ENCODE peak calls at places on chromosome 3, in seven cellular contexts. L is mucosa of descending colon; I is NCI-H748 treated with DMSO at 0.1 percent for 48 hours; Q is neural crest cell; F is AG09319; J is stimulated activated CD4-positive, alpha-beta T cell treated with anti-CD3 and anti-CD28 coated beads, TNF-alpha, amount 100 ng/mL, for 48 hours; T is GM03348. B is an unnamed sample.

GRCh38 chr3:171256445-171257250 is 203.6 kb downstream of the TNIK start:
- DNase-seq in L (no peak), I (no peak), Q (no peak), F (no peak), J (no peak), T (no peak), B (no peak)

GRCh38 chr3:16993227-16993626 is 108.5 kb downstream of the PLCL2 start:
- DNase-seq in L (no peak), I (no peak), Q (no peak), F (no peak), J (no peak), T (peak; percentile 53), B (no peak)

GRCh38 chr3:153138267-153139210 is 23.5 kb upstream of the RAP2B start:
- DNase-seq in L (peak; percentile 76), I (no peak), Q (no peak), F (peak; percentile 59), J (peak; percentile 42), T (peak; percentile 78), B (peak; percentile 59)

GRCh38 chr3:176663819-176664218 is 533.5 kb downstream of the TBL1XR1 start:
- DNase-seq in L (no peak), I (peak; percentile 68), Q (no peak), F (peak; percentile 43), J (no peak), T (peak; percentile 59), B (no peak)

GRCh38 chr3:37474936-37475335 is 300.6 kb upstream of the LRRFIP2 start:
- DNase-seq in L (no peak), I (no peak), Q (no peak), F (no peak), J (no peak), T (no peak), B (no peak)

GRCh38 chr3:9298236-9298635 is 48.8 kb upstream of the SRGAP3 start:
- DNase-seq in L (no peak), I (no peak), Q (no peak), F (no peak), J (no peak), T (peak; percentile 51), B (no peak)

GRCh38 chr3:99925584-99925983 is 107.9 kb downstream of the CMSS1 start:
- DNase-seq in L (peak; percentile 42), I (no peak), Q (no peak), F (no peak), J (no peak), T (peak; percentile 61), B (peak; percentile 64)

GRCh38 chr3:194327414-194328079 is 23.6 kb downstream of the CPN2 start:
- DNase-seq in L (no peak), I (no peak), Q (no peak), F (no peak), J (no peak), T (no peak), B (no peak)

GRCh38 chr3:160667452-160667851 is 9.5 kb upstream of the ARL14 start:
- DNase-seq in L (peak; percentile 75), I (no peak), Q (no peak), F (peak; percentile 29), J (no peak), T (no peak), B (no peak)

B was measured in pancreas.